ENCODE peak calls at places on chromosome 19, in eight cellular contexts. One of them, this sample, is unnamed. For H3K4me1, the result is how much of the 10 kb centered on the place peaks cover.

GRCh38 chr19:12052057-12052570 is 647 bp downstream of the ZNF878 start:
- DNase-seq in heart left ventricle: no peak
- DNase-seq in testis: no peak
- DNase-seq in CD8-positive, alpha-beta T cell: no peak
- DNase-seq in OCI-LY7: no peak
- DNase-seq in RWPE2: no peak
- DNase-seq in uterus: no peak
- DNase-seq in breast epithelium: no peak
- DNase-seq in this sample: no peak

GRCh38 chr19:13576726-13577125 is 70.4 kb upstream of the CACNA1A start:
- DNase-seq in CD8-positive, alpha-beta T cell: no peak
- DNase-seq in heart left ventricle: no peak
- DNase-seq in OCI-LY7: no peak
- DNase-seq in RWPE2: no peak
- DNase-seq in uterus: no peak
- DNase-seq in breast epithelium: no peak
- DNase-seq in testis: no peak
- DNase-seq in this sample: no peak

GRCh38 chr19:3982701-3983541 is 2.3 kb downstream of the EEF2 start:
- DNase-seq in CD8-positive, alpha-beta T cell: no peak
- DNase-seq in RWPE2: peak
- DNase-seq in breast epithelium: peak
- DNase-seq in OCI-LY7: no peak
- DNase-seq in uterus: no peak
- DNase-seq in heart left ventricle: no peak
- DNase-seq in testis: no peak
- DNase-seq in this sample: no peak

GRCh38 chr19:3606174-3606689 is 443 bp downstream of the TBXA2R start:
- DNase-seq in breast epithelium: peak
- DNase-seq in CD8-positive, alpha-beta T cell: peak
- DNase-seq in testis: no peak
- DNase-seq in heart left ventricle: no peak
- DNase-seq in uterus: no peak
- DNase-seq in RWPE2: no peak
- DNase-seq in OCI-LY7: no peak
- DNase-seq in this sample: no peak

GRCh38 chr19:37920591-37921450 is 13.8 kb downstream of the SIPA1L3 start:
- DNase-seq in testis: no peak
- DNase-seq in OCI-LY7: no peak
- DNase-seq in RWPE2: no peak
- DNase-seq in CD8-positive, alpha-beta T cell: no peak
- DNase-seq in heart left ventricle: no peak
- DNase-seq in uterus: no peak
- DNase-seq in breast epithelium: no peak
- DNase-seq in this sample: no peak

GRCh38 chr19:10095948-10096614 is 6.4 kb downstream of the ANGPTL6 start:
- DNase-seq in heart left ventricle: peak
- DNase-seq in CD8-positive, alpha-beta T cell: peak
- DNase-seq in RWPE2: no peak
- DNase-seq in breast epithelium: peak
- DNase-seq in uterus: peak
- DNase-seq in OCI-LY7: peak
- DNase-seq in testis: peak
- DNase-seq in this sample: peak

GRCh38 chr19:16367269-16367683 is 42.6 kb downstream of the KLF2 start:
- DNase-seq in OCI-LY7: peak
- DNase-seq in testis: no peak
- DNase-seq in RWPE2: no peak
- DNase-seq in heart left ventricle: no peak
- DNase-seq in CD8-positive, alpha-beta T cell: peak
- DNase-seq in uterus: no peak
- DNase-seq in breast epithelium: no peak
- DNase-seq in this sample: no peak

GRCh38 chr19:37903096-37903495 is 3.3 kb downstream of the WDR87 start:
- DNase-seq in breast epithelium: no peak
- DNase-seq in heart left ventricle: no peak
- DNase-seq in RWPE2: no peak
- DNase-seq in uterus: no peak
- DNase-seq in OCI-LY7: no peak
- DNase-seq in CD8-positive, alpha-beta T cell: no peak
- DNase-seq in testis: no peak
- DNase-seq in this sample: no peak

GRCh38 chr19:8580710-8581281 is 3.6 kb upstream of the MYO1F start:
- DNase-seq in CD8-positive, alpha-beta T cell: peak
- DNase-seq in testis: peak
- DNase-seq in RWPE2: no peak
- DNase-seq in uterus: peak
- DNase-seq in OCI-LY7: peak
- DNase-seq in heart left ventricle: peak
- DNase-seq in breast epithelium: peak
- DNase-seq in this sample: peak

GRCh38 chr19:57947419-57948134 is at the start of gene ZNF256:
- DNase-seq in testis: peak
- DNase-seq in breast epithelium: peak
- DNase-seq in CD8-positive, alpha-beta T cell: peak
- DNase-seq in uterus: peak
- DNase-seq in OCI-LY7: peak
- DNase-seq in RWPE2: peak
- DNase-seq in heart left ventricle: peak
- DNase-seq in this sample: peak

GRCh38 chr19:28294395-28294794 is 918.6 kb downstream of the UQCRFS1 start:
- DNase-seq in OCI-LY7: no peak
- DNase-seq in uterus: no peak
- DNase-seq in RWPE2: no peak
- DNase-seq in heart left ventricle: no peak
- DNase-seq in testis: no peak
- DNase-seq in breast epithelium: no peak
- DNase-seq in CD8-positive, alpha-beta T cell: no peak
- DNase-seq in this sample: no peak

GRCh38 chr19:16801599-16801998 is 27.6 kb upstream of the SIN3B start:
- DNase-seq in RWPE2: no peak
- DNase-seq in OCI-LY7: peak
- DNase-seq in testis: no peak
- DNase-seq in heart left ventricle: no peak
- DNase-seq in CD8-positive, alpha-beta T cell: no peak
- DNase-seq in uterus: peak
- DNase-seq in breast epithelium: no peak
- DNase-seq in this sample: peak

GRCh38 chr19:43956827-43957226 is 5.8 kb downstream of the ZNF221 start:
- DNase-seq in CD8-positive, alpha-beta T cell: no peak
- DNase-seq in breast epithelium: no peak
- DNase-seq in heart left ventricle: no peak
- DNase-seq in RWPE2: no peak
- DNase-seq in OCI-LY7: peak
- DNase-seq in uterus: no peak
- DNase-seq in testis: no peak
- DNase-seq in this sample: no peak

GRCh38 chr19:53868091-53868891 is 608 bp downstream of the MYADM start:
- DNase-seq in CD8-positive, alpha-beta T cell: peak
- DNase-seq in testis: peak
- DNase-seq in heart left ventricle: peak
- DNase-seq in breast epithelium: peak
- DNase-seq in uterus: peak
- DNase-seq in OCI-LY7: no peak
- DNase-seq in RWPE2: peak
- DNase-seq in this sample: peak

GRCh38 chr19:9070066-9070465 is 16.8 kb upstream of the OR1M1 start:
- DNase-seq in RWPE2: no peak
- DNase-seq in OCI-LY7: no peak
- DNase-seq in breast epithelium: no peak
- DNase-seq in uterus: no peak
- DNase-seq in testis: no peak
- DNase-seq in heart left ventricle: no peak
- DNase-seq in CD8-positive, alpha-beta T cell: no peak
- DNase-seq in this sample: peak

GRCh38 chr19:16579381-16579780 is 7.2 kb upstream of the SLC35E1 start:
- DNase-seq in uterus: no peak
- DNase-seq in OCI-LY7: no peak
- DNase-seq in CD8-positive, alpha-beta T cell: no peak
- DNase-seq in heart left ventricle: no peak
- DNase-seq in breast epithelium: no peak
- DNase-seq in RWPE2: no peak
- DNase-seq in testis: no peak
- DNase-seq in this sample: no peak

GRCh38 chr19:16112778-16113177 is 1.1 kb downstream of the RAB8A start:
- DNase-seq in OCI-LY7: peak
- DNase-seq in RWPE2: no peak
- DNase-seq in uterus: no peak
- DNase-seq in testis: no peak
- DNase-seq in breast epithelium: no peak
- DNase-seq in CD8-positive, alpha-beta T cell: no peak
- DNase-seq in heart left ventricle: no peak
- DNase-seq in this sample: no peak

GRCh38 chr19:5155586-5156210 is 184.9 kb downstream of the PTPRS start:
- DNase-seq in CD8-positive, alpha-beta T cell: no peak
- DNase-seq in heart left ventricle: peak
- DNase-seq in testis: no peak
- DNase-seq in uterus: peak
- DNase-seq in breast epithelium: no peak
- DNase-seq in OCI-LY7: no peak
- DNase-seq in RWPE2: no peak
- DNase-seq in this sample: no peak

GRCh38 chr19:33220115-33220514 is 5.5 kb downstream of the SLC7A10 start:
- DNase-seq in OCI-LY7: no peak
- DNase-seq in breast epithelium: no peak
- DNase-seq in heart left ventricle: no peak
- DNase-seq in uterus: no peak
- DNase-seq in RWPE2: no peak
- DNase-seq in CD8-positive, alpha-beta T cell: no peak
- DNase-seq in testis: no peak
- DNase-seq in this sample: no peak

GRCh38 chr19:35828694-35829301 is 16.2 kb upstream of the PRODH2 start:
- DNase-seq in CD8-positive, alpha-beta T cell: peak
- DNase-seq in uterus: peak
- DNase-seq in breast epithelium: no peak
- DNase-seq in testis: peak
- DNase-seq in heart left ventricle: peak
- DNase-seq in RWPE2: no peak
- DNase-seq in OCI-LY7: peak
- DNase-seq in this sample: peak

GRCh38 chr19:22144394-22144793 is 52.4 kb downstream of the ZNF676 start:
- DNase-seq in testis: no peak
- DNase-seq in OCI-LY7: peak
- DNase-seq in RWPE2: no peak
- DNase-seq in breast epithelium: no peak
- DNase-seq in uterus: no peak
- DNase-seq in CD8-positive, alpha-beta T cell: no peak
- DNase-seq in heart left ventricle: no peak
- DNase-seq in this sample: no peak

GRCh38 chr19:1272423-1273262 is 2.7 kb upstream of the FAM174C start:
- DNase-seq in CD8-positive, alpha-beta T cell: no peak
- DNase-seq in RWPE2: no peak
- DNase-seq in OCI-LY7: no peak
- DNase-seq in breast epithelium: no peak
- DNase-seq in testis: no peak
- DNase-seq in heart left ventricle: no peak
- DNase-seq in uterus: no peak
- DNase-seq in this sample: no peak
- H3K4me1 ChIP-seq in CD8-positive, alpha-beta T cell: half or more
- H3K4me1 ChIP-seq in RWPE2: under half
- H3K4me1 ChIP-seq in OCI-LY7: half or more
- H3K4me1 ChIP-seq in breast epithelium: half or more
- H3K4me1 ChIP-seq in testis: half or more
- H3K4me1 ChIP-seq in heart left ventricle: half or more
- H3K4me1 ChIP-seq in uterus: under half
- H3K4me1 ChIP-seq in this sample: half or more

DNA sequence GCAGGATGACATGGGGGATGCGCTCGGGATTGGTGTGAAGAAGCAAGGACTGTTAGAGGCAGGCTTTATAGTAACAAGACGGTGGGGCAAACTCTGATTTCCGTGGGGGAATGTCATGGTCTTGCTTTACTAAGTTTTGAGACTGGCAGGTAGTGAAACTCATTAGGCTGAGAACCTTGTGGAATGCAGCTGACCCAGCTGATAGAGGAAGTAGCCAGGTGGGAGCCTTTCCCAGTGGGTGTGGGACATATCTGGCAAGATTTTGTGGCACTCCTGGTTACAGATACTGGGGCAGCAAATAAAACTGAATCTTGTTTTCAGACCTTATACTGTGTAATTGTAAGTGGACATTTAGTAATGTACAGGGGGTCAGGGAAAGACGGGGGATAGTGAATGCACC is 7.0 kb downstream of the KLK2 start:
- DNase-seq in testis: no peak
- DNase-seq in OCI-LY7: no peak
- DNase-seq in CD8-positive, alpha-beta T cell: no peak
- DNase-seq in RWPE2: no peak
- DNase-seq in uterus: no peak
- DNase-seq in heart left ventricle: no peak
- DNase-seq in breast epithelium: no peak
- DNase-seq in this sample: no peak
- H3K27ac ChIP-seq in testis: no peak
- H3K27ac ChIP-seq in OCI-LY7: no peak
- H3K27ac ChIP-seq in CD8-positive, alpha-beta T cell: no peak
- H3K27ac ChIP-seq in RWPE2: no peak
- H3K27ac ChIP-seq in uterus: no peak
- H3K27ac ChIP-seq in heart left ventricle: no peak
- H3K27ac ChIP-seq in breast epithelium: no peak
- H3K27ac ChIP-seq in this sample: no peak

GRCh38 chr19:51607920-51608562 is 22.2 kb downstream of the SIGLEC5 start:
- DNase-seq in RWPE2: no peak
- DNase-seq in CD8-positive, alpha-beta T cell: peak
- DNase-seq in OCI-LY7: peak
- DNase-seq in uterus: peak
- DNase-seq in testis: peak
- DNase-seq in heart left ventricle: peak
- DNase-seq in breast epithelium: no peak
- DNase-seq in this sample: peak
- H3K4me3 ChIP-seq in RWPE2: no peak
- H3K4me3 ChIP-seq in CD8-positive, alpha-beta T cell: no peak
- H3K4me3 ChIP-seq in OCI-LY7: peak
- H3K4me3 ChIP-seq in uterus: no peak
- H3K4me3 ChIP-seq in testis: no peak
- H3K4me3 ChIP-seq in heart left ventricle: no peak
- H3K4me3 ChIP-seq in breast epithelium: no peak
- H3K4me3 ChIP-seq in this sample: no peak

DNA sequence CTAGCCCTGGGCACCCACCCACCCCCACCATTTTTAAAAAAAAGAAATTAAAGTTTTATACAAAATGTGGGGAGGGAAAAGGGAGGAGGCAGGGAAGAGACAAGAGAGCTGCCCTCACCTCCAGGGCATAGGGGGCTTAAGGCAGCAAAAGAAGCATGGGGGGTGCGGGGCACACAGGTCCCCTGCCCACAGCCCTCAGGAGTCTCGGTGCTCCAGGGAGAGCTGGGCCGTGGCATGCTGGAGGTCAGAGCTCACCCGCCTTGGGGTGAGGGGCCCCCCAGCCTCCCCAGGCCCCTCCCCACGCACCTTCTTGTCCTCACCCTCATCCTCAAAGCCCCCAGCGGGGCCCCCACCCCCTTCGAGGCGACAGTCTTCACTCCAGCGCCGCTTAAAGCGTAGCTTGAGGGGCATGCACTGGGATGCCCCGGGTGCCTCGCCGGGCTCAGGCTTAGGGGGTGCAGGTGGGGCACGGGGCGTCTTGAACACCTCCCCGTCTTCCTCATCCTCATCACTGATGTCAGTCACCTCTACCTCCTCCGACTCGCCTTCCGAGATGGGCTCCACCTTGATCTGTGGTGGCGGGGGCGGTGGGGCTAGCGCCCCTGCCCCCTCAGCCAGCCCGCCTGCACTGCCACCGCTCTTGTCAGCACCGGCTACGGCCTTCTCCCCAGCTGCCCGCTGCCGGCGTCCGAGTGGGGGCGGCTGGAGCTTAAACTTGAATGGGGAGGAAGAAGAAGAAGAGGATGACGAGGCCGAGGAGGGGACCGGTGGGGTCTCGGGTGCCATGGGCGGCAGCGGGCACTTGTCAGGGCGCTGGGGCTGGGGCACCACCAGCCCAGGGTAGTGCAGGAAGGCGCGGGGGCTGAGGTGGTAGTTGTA is 6.1 kb upstream of the GSK3A start:
- DNase-seq in heart left ventricle: no peak
- DNase-seq in breast epithelium: no peak
- DNase-seq in CD8-positive, alpha-beta T cell: no peak
- DNase-seq in RWPE2: no peak
- DNase-seq in uterus: no peak
- DNase-seq in OCI-LY7: no peak
- DNase-seq in testis: no peak
- DNase-seq in this sample: no peak
- H3K4me1 ChIP-seq in heart left ventricle: half or more
- H3K4me1 ChIP-seq in breast epithelium: under half
- H3K4me1 ChIP-seq in CD8-positive, alpha-beta T cell: under half
- H3K4me1 ChIP-seq in RWPE2: under half
- H3K4me1 ChIP-seq in uterus: under half
- H3K4me1 ChIP-seq in OCI-LY7: under half
- H3K4me1 ChIP-seq in testis: half or more
- H3K4me1 ChIP-seq in this sample: half or more

This sample was measured in SJSA1.